ENCODE peak calls at places on chromosomes 5 and 9, in ten cellular contexts. One of them, this sample, is unnamed.

GRCh38 chr5:147751156-147751830 is 31.2 kb downstream of the JAKMIP2 start:
- DNase-seq in T1000: no peak
- DNase-seq in NCI-H460: no peak
- DNase-seq in PC-3: no peak
- DNase-seq in AG09309: no peak
- DNase-seq in activated CD8-positive, alpha-beta memory T cell treated with anti-CD3 and anti-CD28 coated beads for 24 hours: no peak
- DNase-seq in lung microvascular endothelial cell: no peak
- DNase-seq in heart left ventricle: no peak
- DNase-seq in activated CD4-positive, alpha-beta T cell treated with anti-CD3 and anti-CD28 coated beads for 24 hours: no peak
- DNase-seq in NCI-H1092 treated with DMSO at 0.1 percent for 48 hours: no peak
- DNase-seq in this sample: no peak

GRCh38 chr5:85320495-85320894 is 935.8 kb upstream of the EDIL3 start:
- DNase-seq in T1000: no peak
- DNase-seq in NCI-H460: no peak
- DNase-seq in PC-3: no peak
- DNase-seq in AG09309: no peak
- DNase-seq in activated CD8-positive, alpha-beta memory T cell treated with anti-CD3 and anti-CD28 coated beads for 24 hours: no peak
- DNase-seq in lung microvascular endothelial cell: no peak
- DNase-seq in heart left ventricle: no peak
- DNase-seq in activated CD4-positive, alpha-beta T cell treated with anti-CD3 and anti-CD28 coated beads for 24 hours: no peak
- DNase-seq in NCI-H1092 treated with DMSO at 0.1 percent for 48 hours: no peak
- DNase-seq in this sample: no peak

GRCh38 chr5:54985301-54986268 is at the start of gene ESM1:
- DNase-seq in T1000: peak
- DNase-seq in NCI-H460: peak
- DNase-seq in PC-3: peak
- DNase-seq in AG09309: peak
- DNase-seq in activated CD8-positive, alpha-beta memory T cell treated with anti-CD3 and anti-CD28 coated beads for 24 hours: no peak
- DNase-seq in lung microvascular endothelial cell: peak
- DNase-seq in heart left ventricle: no peak
- DNase-seq in activated CD4-positive, alpha-beta T cell treated with anti-CD3 and anti-CD28 coated beads for 24 hours: no peak
- DNase-seq in NCI-H1092 treated with DMSO at 0.1 percent for 48 hours: no peak
- DNase-seq in this sample: no peak

GRCh38 chr5:33755216-33755615 is 136.6 kb downstream of the ADAMTS12 start:
- DNase-seq in T1000: no peak
- DNase-seq in NCI-H460: no peak
- DNase-seq in PC-3: no peak
- DNase-seq in AG09309: no peak
- DNase-seq in activated CD8-positive, alpha-beta memory T cell treated with anti-CD3 and anti-CD28 coated beads for 24 hours: no peak
- DNase-seq in lung microvascular endothelial cell: no peak
- DNase-seq in heart left ventricle: no peak
- DNase-seq in activated CD4-positive, alpha-beta T cell treated with anti-CD3 and anti-CD28 coated beads for 24 hours: no peak
- DNase-seq in NCI-H1092 treated with DMSO at 0.1 percent for 48 hours: no peak
- DNase-seq in this sample: no peak

GRCh38 chr9:99166149-99166548 is 55.6 kb downstream of the ALG2 start:
- DNase-seq in T1000: no peak
- DNase-seq in NCI-H460: no peak
- DNase-seq in PC-3: no peak
- DNase-seq in AG09309: no peak
- DNase-seq in activated CD8-positive, alpha-beta memory T cell treated with anti-CD3 and anti-CD28 coated beads for 24 hours: no peak
- DNase-seq in lung microvascular endothelial cell: no peak
- DNase-seq in heart left ventricle: no peak
- DNase-seq in activated CD4-positive, alpha-beta T cell treated with anti-CD3 and anti-CD28 coated beads for 24 hours: no peak
- DNase-seq in NCI-H1092 treated with DMSO at 0.1 percent for 48 hours: no peak
- DNase-seq in this sample: no peak

GRCh38 chr5:157802747-157803146 is 56.2 kb downstream of the CLINT1 start:
- DNase-seq in T1000: no peak
- DNase-seq in NCI-H460: no peak
- DNase-seq in PC-3: no peak
- DNase-seq in AG09309: no peak
- DNase-seq in activated CD8-positive, alpha-beta memory T cell treated with anti-CD3 and anti-CD28 coated beads for 24 hours: no peak
- DNase-seq in lung microvascular endothelial cell: no peak
- DNase-seq in heart left ventricle: no peak
- DNase-seq in activated CD4-positive, alpha-beta T cell treated with anti-CD3 and anti-CD28 coated beads for 24 hours: no peak
- DNase-seq in NCI-H1092 treated with DMSO at 0.1 percent for 48 hours: no peak
- DNase-seq in this sample: no peak

GRCh38 chr9:95507456-95508241 is 9.1 kb downstream of the PTCH1 start:
- DNase-seq in T1000: no peak
- DNase-seq in NCI-H460: peak
- DNase-seq in PC-3: peak
- DNase-seq in AG09309: no peak
- DNase-seq in activated CD8-positive, alpha-beta memory T cell treated with anti-CD3 and anti-CD28 coated beads for 24 hours: peak
- DNase-seq in lung microvascular endothelial cell: peak
- DNase-seq in heart left ventricle: peak
- DNase-seq in activated CD4-positive, alpha-beta T cell treated with anti-CD3 and anti-CD28 coated beads for 24 hours: no peak
- DNase-seq in NCI-H1092 treated with DMSO at 0.1 percent for 48 hours: peak
- DNase-seq in this sample: no peak

GRCh38 chr5:172771439-172772111 is 580 bp upstream of the DUSP1 start:
- DNase-seq in T1000: no peak
- DNase-seq in NCI-H460: no peak
- DNase-seq in PC-3: peak
- DNase-seq in AG09309: no peak
- DNase-seq in activated CD8-positive, alpha-beta memory T cell treated with anti-CD3 and anti-CD28 coated beads for 24 hours: peak
- DNase-seq in lung microvascular endothelial cell: no peak
- DNase-seq in heart left ventricle: no peak
- DNase-seq in activated CD4-positive, alpha-beta T cell treated with anti-CD3 and anti-CD28 coated beads for 24 hours: no peak
- DNase-seq in NCI-H1092 treated with DMSO at 0.1 percent for 48 hours: peak
- DNase-seq in this sample: no peak

GRCh38 chr5:72649449-72649848 is 142.2 kb upstream of the ZNF366 start:
- DNase-seq in T1000: no peak
- DNase-seq in NCI-H460: no peak
- DNase-seq in PC-3: peak
- DNase-seq in AG09309: no peak
- DNase-seq in activated CD8-positive, alpha-beta memory T cell treated with anti-CD3 and anti-CD28 coated beads for 24 hours: no peak
- DNase-seq in lung microvascular endothelial cell: peak
- DNase-seq in heart left ventricle: no peak
- DNase-seq in activated CD4-positive, alpha-beta T cell treated with anti-CD3 and anti-CD28 coated beads for 24 hours: no peak
- DNase-seq in NCI-H1092 treated with DMSO at 0.1 percent for 48 hours: no peak
- DNase-seq in this sample: no peak

GRCh38 chr9:126401107-126401506 is 74.5 kb downstream of the MVB12B start:
- DNase-seq in T1000: no peak
- DNase-seq in NCI-H460: no peak
- DNase-seq in PC-3: no peak
- DNase-seq in AG09309: no peak
- DNase-seq in activated CD8-positive, alpha-beta memory T cell treated with anti-CD3 and anti-CD28 coated beads for 24 hours: no peak
- DNase-seq in lung microvascular endothelial cell: peak
- DNase-seq in heart left ventricle: peak
- DNase-seq in activated CD4-positive, alpha-beta T cell treated with anti-CD3 and anti-CD28 coated beads for 24 hours: no peak
- DNase-seq in NCI-H1092 treated with DMSO at 0.1 percent for 48 hours: no peak
- DNase-seq in this sample: peak

GRCh38 chr9:4224181-4224580 is 75.7 kb downstream of the GLIS3 start:
- DNase-seq in T1000: no peak
- DNase-seq in NCI-H460: no peak
- DNase-seq in PC-3: no peak
- DNase-seq in AG09309: no peak
- DNase-seq in activated CD8-positive, alpha-beta memory T cell treated with anti-CD3 and anti-CD28 coated beads for 24 hours: no peak
- DNase-seq in lung microvascular endothelial cell: no peak
- DNase-seq in heart left ventricle: no peak
- DNase-seq in activated CD4-positive, alpha-beta T cell treated with anti-CD3 and anti-CD28 coated beads for 24 hours: no peak
- DNase-seq in NCI-H1092 treated with DMSO at 0.1 percent for 48 hours: no peak
- DNase-seq in this sample: no peak

GRCh38 chr5:78003914-78004313 is 227.8 kb upstream of the TBCA start:
- DNase-seq in T1000: no peak
- DNase-seq in NCI-H460: no peak
- DNase-seq in PC-3: no peak
- DNase-seq in AG09309: no peak
- DNase-seq in activated CD8-positive, alpha-beta memory T cell treated with anti-CD3 and anti-CD28 coated beads for 24 hours: no peak
- DNase-seq in lung microvascular endothelial cell: no peak
- DNase-seq in heart left ventricle: no peak
- DNase-seq in activated CD4-positive, alpha-beta T cell treated with anti-CD3 and anti-CD28 coated beads for 24 hours: no peak
- DNase-seq in NCI-H1092 treated with DMSO at 0.1 percent for 48 hours: peak
- DNase-seq in this sample: no peak

GRCh38 chr5:15574806-15575205 is 74.8 kb downstream of the FBXL7 start:
- DNase-seq in T1000: no peak
- DNase-seq in NCI-H460: no peak
- DNase-seq in PC-3: no peak
- DNase-seq in AG09309: no peak
- DNase-seq in activated CD8-positive, alpha-beta memory T cell treated with anti-CD3 and anti-CD28 coated beads for 24 hours: no peak
- DNase-seq in lung microvascular endothelial cell: no peak
- DNase-seq in heart left ventricle: no peak
- DNase-seq in activated CD4-positive, alpha-beta T cell treated with anti-CD3 and anti-CD28 coated beads for 24 hours: no peak
- DNase-seq in NCI-H1092 treated with DMSO at 0.1 percent for 48 hours: no peak
- DNase-seq in this sample: no peak

GRCh38 chr5:139282195-139282557 is 11.4 kb upstream of the MATR3 start:
- DNase-seq in T1000: no peak
- DNase-seq in NCI-H460: no peak
- DNase-seq in PC-3: no peak
- DNase-seq in AG09309: no peak
- DNase-seq in activated CD8-positive, alpha-beta memory T cell treated with anti-CD3 and anti-CD28 coated beads for 24 hours: no peak
- DNase-seq in lung microvascular endothelial cell: peak
- DNase-seq in heart left ventricle: no peak
- DNase-seq in activated CD4-positive, alpha-beta T cell treated with anti-CD3 and anti-CD28 coated beads for 24 hours: no peak
- DNase-seq in NCI-H1092 treated with DMSO at 0.1 percent for 48 hours: no peak
- DNase-seq in this sample: no peak

GRCh38 chr5:40781843-40782409 is 16.2 kb downstream of the PRKAA1 start:
- DNase-seq in T1000: no peak
- DNase-seq in NCI-H460: no peak
- DNase-seq in PC-3: no peak
- DNase-seq in AG09309: no peak
- DNase-seq in activated CD8-positive, alpha-beta memory T cell treated with anti-CD3 and anti-CD28 coated beads for 24 hours: no peak
- DNase-seq in lung microvascular endothelial cell: peak
- DNase-seq in heart left ventricle: peak
- DNase-seq in activated CD4-positive, alpha-beta T cell treated with anti-CD3 and anti-CD28 coated beads for 24 hours: no peak
- DNase-seq in NCI-H1092 treated with DMSO at 0.1 percent for 48 hours: no peak
- DNase-seq in this sample: no peak

GRCh38 chr9:23821400-23822181 is 4.4 kb downstream of the ELAVL2 start:
- DNase-seq in T1000: peak
- DNase-seq in NCI-H460: peak
- DNase-seq in PC-3: peak
- DNase-seq in AG09309: no peak
- DNase-seq in activated CD8-positive, alpha-beta memory T cell treated with anti-CD3 and anti-CD28 coated beads for 24 hours: no peak
- DNase-seq in lung microvascular endothelial cell: no peak
- DNase-seq in heart left ventricle: no peak
- DNase-seq in activated CD4-positive, alpha-beta T cell treated with anti-CD3 and anti-CD28 coated beads for 24 hours: no peak
- DNase-seq in NCI-H1092 treated with DMSO at 0.1 percent for 48 hours: peak
- DNase-seq in this sample: no peak

GRCh38 chr5:130747556-130747955 is 417.5 kb downstream of the HINT1 start:
- DNase-seq in T1000: no peak
- DNase-seq in NCI-H460: no peak
- DNase-seq in PC-3: no peak
- DNase-seq in AG09309: no peak
- DNase-seq in activated CD8-positive, alpha-beta memory T cell treated with anti-CD3 and anti-CD28 coated beads for 24 hours: no peak
- DNase-seq in lung microvascular endothelial cell: no peak
- DNase-seq in heart left ventricle: no peak
- DNase-seq in activated CD4-positive, alpha-beta T cell treated with anti-CD3 and anti-CD28 coated beads for 24 hours: no peak
- DNase-seq in NCI-H1092 treated with DMSO at 0.1 percent for 48 hours: no peak
- DNase-seq in this sample: no peak

GRCh38 chr5:135107101-135107500 is 73.1 kb upstream of the PITX1 start:
- DNase-seq in T1000: no peak
- DNase-seq in NCI-H460: no peak
- DNase-seq in PC-3: no peak
- DNase-seq in AG09309: no peak
- DNase-seq in activated CD8-positive, alpha-beta memory T cell treated with anti-CD3 and anti-CD28 coated beads for 24 hours: no peak
- DNase-seq in lung microvascular endothelial cell: no peak
- DNase-seq in heart left ventricle: no peak
- DNase-seq in activated CD4-positive, alpha-beta T cell treated with anti-CD3 and anti-CD28 coated beads for 24 hours: no peak
- DNase-seq in NCI-H1092 treated with DMSO at 0.1 percent for 48 hours: no peak
- DNase-seq in this sample: no peak

GRCh38 chr5:4204616-4205151 is 609.1 kb downstream of the IRX1 start:
- DNase-seq in T1000: no peak
- DNase-seq in NCI-H460: no peak
- DNase-seq in PC-3: no peak
- DNase-seq in AG09309: no peak
- DNase-seq in activated CD8-positive, alpha-beta memory T cell treated with anti-CD3 and anti-CD28 coated beads for 24 hours: no peak
- DNase-seq in lung microvascular endothelial cell: no peak
- DNase-seq in heart left ventricle: no peak
- DNase-seq in activated CD4-positive, alpha-beta T cell treated with anti-CD3 and anti-CD28 coated beads for 24 hours: no peak
- DNase-seq in NCI-H1092 treated with DMSO at 0.1 percent for 48 hours: no peak
- DNase-seq in this sample: no peak

GRCh38 chr9:14911046-14911445 is 818 bp upstream of the FREM1 start:
- DNase-seq in T1000: no peak
- DNase-seq in NCI-H460: no peak
- DNase-seq in PC-3: no peak
- DNase-seq in AG09309: no peak
- DNase-seq in activated CD8-positive, alpha-beta memory T cell treated with anti-CD3 and anti-CD28 coated beads for 24 hours: no peak
- DNase-seq in lung microvascular endothelial cell: no peak
- DNase-seq in heart left ventricle: no peak
- DNase-seq in activated CD4-positive, alpha-beta T cell treated with anti-CD3 and anti-CD28 coated beads for 24 hours: no peak
- DNase-seq in NCI-H1092 treated with DMSO at 0.1 percent for 48 hours: no peak
- DNase-seq in this sample: no peak

GRCh38 chr5:10478436-10478835 is 36.8 kb downstream of the ROPN1L start:
- DNase-seq in T1000: no peak
- DNase-seq in NCI-H460: no peak
- DNase-seq in PC-3: peak
- DNase-seq in AG09309: no peak
- DNase-seq in activated CD8-positive, alpha-beta memory T cell treated with anti-CD3 and anti-CD28 coated beads for 24 hours: no peak
- DNase-seq in lung microvascular endothelial cell: no peak
- DNase-seq in heart left ventricle: no peak
- DNase-seq in activated CD4-positive, alpha-beta T cell treated with anti-CD3 and anti-CD28 coated beads for 24 hours: no peak
- DNase-seq in NCI-H1092 treated with DMSO at 0.1 percent for 48 hours: no peak
- DNase-seq in this sample: no peak

GRCh38 chr9:96327694-96328352 is 25.8 kb upstream of the HSD17B3 start:
- DNase-seq in T1000: peak
- DNase-seq in NCI-H460: peak
- DNase-seq in PC-3: peak
- DNase-seq in AG09309: no peak
- DNase-seq in activated CD8-positive, alpha-beta memory T cell treated with anti-CD3 and anti-CD28 coated beads for 24 hours: peak
- DNase-seq in lung microvascular endothelial cell: peak
- DNase-seq in heart left ventricle: no peak
- DNase-seq in activated CD4-positive, alpha-beta T cell treated with anti-CD3 and anti-CD28 coated beads for 24 hours: peak
- DNase-seq in NCI-H1092 treated with DMSO at 0.1 percent for 48 hours: peak
- DNase-seq in this sample: peak

This sample was measured in caudate nucleus.